ENCODE peak calls at places on chromosomes 12 and 14, in five cellular contexts. M, I, T, K and W are unnamed samples.

GRCh38 chr12:1593232-1594044 is 943 bp downstream of the FBXL14 start:
- DNase-seq in M (no peak), I (peak; percentile 24), T (no peak), K (peak; percentile 84), W (peak; percentile 40)

GRCh38 chr12:42213023-42213422 is 25.0 kb downstream of the YAF2 start:
- DNase-seq in M (no peak), I (no peak), T (no peak), K (peak; percentile 88), W (no peak)

GRCh38 chr12:9667403-9667802 is 2.1 kb upstream of the CLEC2D start:
- DNase-seq in M (no peak), I (no peak), T (no peak), K (no peak), W (no peak)

GRCh38 chr14:53144244-53144643 is 8.9 kb downstream of the DDHD1 start:
- DNase-seq in M (no peak), I (no peak), T (no peak), K (no peak), W (no peak)

GRCh38 chr12:26346748-26347147 is 151.4 kb downstream of the SSPN start:
- DNase-seq in M (no peak), I (no peak), T (no peak), K (no peak), W (no peak)

GRCh38 chr12:22656835-22657234 is 31.9 kb downstream of the ETNK1 start:
- DNase-seq in M (no peak), I (no peak), T (no peak), K (no peak), W (no peak)

GRCh38 chr12:92929957-92930356 is 862 bp upstream of the EEA1 start:
- DNase-seq in M (no peak), I (no peak), T (no peak), K (peak; percentile 8), W (no peak)

GRCh38 chr14:64732066-64732465 is 27.8 kb downstream of the PLEKHG3 start:
- DNase-seq in M (no peak), I (no peak), T (no peak), K (no peak), W (no peak)

GRCh38 chr12:107400686-107401447 is 284.7 kb upstream of the PWP1 start:
- DNase-seq in M (no peak), I (no peak), T (no peak), K (no peak), W (no peak)

GRCh38 chr12:131100031-131100674 is 146.4 kb downstream of the ADGRD1 start:
- DNase-seq in M (no peak), I (no peak), T (no peak), K (no peak), W (no peak)

GRCh38 chr12:64178122-64178521 is 44.0 kb downstream of the KICS2 start:
- DNase-seq in M (no peak), I (no peak), T (no peak), K (no peak), W (no peak)

GRCh38 chr14:68857671-68858070 is 64.8 kb upstream of the ZFP36L1 start:
- DNase-seq in M (no peak), I (no peak), T (no peak), K (no peak), W (no peak)

GRCh38 chr12:101004891-101005290 is 205.1 kb downstream of the SLC5A8 start:
- DNase-seq in M (no peak), I (no peak), T (no peak), K (no peak), W (no peak)

GRCh38 chr12:95788637-95789036 is 1.9 kb downstream of the NTN4 start:
- DNase-seq in M (no peak), I (no peak), T (no peak), K (no peak), W (no peak)

GRCh38 chr14:100715803-100716202 is 10.9 kb upstream of the DLK1 start:
- DNase-seq in M (no peak), I (no peak), T (no peak), K (no peak), W (no peak)

GRCh38 chr12:132847363-132848356 is 19.0 kb upstream of the GOLGA3 start:
- DNase-seq in M (no peak), I (no peak), T (no peak), K (no peak), W (no peak)

GRCh38 chr12:19834596-19834995 is 395.3 kb downstream of the AEBP2 start:
- DNase-seq in M (no peak), I (no peak), T (no peak), K (no peak), W (no peak)

GRCh38 chr12:121323908-121324307 is 27.4 kb upstream of the CAMKK2 start:
- DNase-seq in M (no peak), I (no peak), T (no peak), K (no peak), W (no peak)

GRCh38 chr12:27013606-27014084 is 539 bp downstream of the TM7SF3 start:
- DNase-seq in M (no peak), I (peak; percentile 6), T (peak; percentile 10), K (peak; percentile 33), W (no peak)

GRCh38 chr14:73058923-73059311 is 583 bp downstream of the RBM25 start:
- DNase-seq in M (peak; percentile 3), I (no peak), T (no peak), K (peak; percentile 31), W (no peak)

GRCh38 chr14:65255029-65255545 is 152.8 kb upstream of the MAX start:
- DNase-seq in M (peak; percentile 39), I (no peak), T (no peak), K (no peak), W (no peak)

GRCh38 chr14:103097244-103097993 is 2.9 kb downstream of the EXOC3L4 start:
- DNase-seq in M (no peak), I (no peak), T (no peak), K (no peak), W (no peak)

GRCh38 chr14:20606190-20606901 is 15.2 kb upstream of the RNASE12 start:
- DNase-seq in M (peak; percentile 50), I (no peak), T (no peak), K (no peak), W (no peak)

GRCh38 chr14:99318091-99318958 is 46.3 kb upstream of the BCL11B start:
- DNase-seq in M (no peak), I (no peak), T (no peak), K (no peak), W (no peak)